ENCODE peak calls at places on chromosomes 12 and 14, in eight cellular contexts. M, G, R, V, J, A, C and H are unnamed samples.

GRCh38 chr12:71780207-71780822 is 25.7 kb downstream of the RAB21 start:
- DNase-seq in M (peak), G (no peak), V (peak), J (no peak), A (peak), C (peak), R (no peak), H (peak)

GRCh38 chr14:56659964-56660551 is 80.5 kb downstream of the TMEM260 start:
- DNase-seq in A (peak), M (peak), V (peak), G (no peak), C (peak), R (no peak), J (no peak), H (peak)

GRCh38 chr12:131749618-131750315 is 38.9 kb downstream of the SFSWAP start:
- DNase-seq in V (no peak), R (no peak), C (no peak), M (no peak), G (no peak), A (no peak), J (no peak), H (no peak)

GRCh38 chr14:77961853-77962580 is 162.1 kb downstream of the ADCK1 start:
- DNase-seq in C (no peak), G (no peak), J (no peak), M (no peak), A (no peak), R (no peak), V (peak), H (no peak)

GRCh38 chr14:50935126-50936090 is 8.9 kb downstream of the PYGL start:
- DNase-seq in M (no peak), A (no peak), V (no peak), J (no peak), G (no peak), R (no peak), C (no peak), H (no peak)

GRCh38 chr12:47188576-47189441 is 109.0 kb upstream of the AMIGO2 start:
- DNase-seq in A (peak), V (peak), M (no peak), G (no peak), R (no peak), J (no peak), C (peak), H (no peak)

GRCh38 chr12:64610660-64611429 is 550 bp downstream of the RASSF3 start:
- DNase-seq in J (peak), R (no peak), G (peak), A (peak), C (peak), V (peak), M (no peak), H (peak)

GRCh38 chr12:11171145-11171952 is at the start of gene SMIM10L1:
- DNase-seq in G (peak), C (peak), R (peak), A (peak), V (peak), J (peak), M (peak), H (peak)

GRCh38 chr12:7015555-7016370 is 2.5 kb downstream of the LPCAT3 start:
- DNase-seq in J (no peak), G (no peak), R (no peak), M (no peak), A (no peak), C (no peak), V (no peak), H (no peak)

GRCh38 chr12:132363661-132364347 is 34.4 kb upstream of the GALNT9 start:
- DNase-seq in G (no peak), R (no peak), J (no peak), V (no peak), C (no peak), A (no peak), M (no peak), H (no peak)

GRCh38 chr12:5210179-5210917 is 166.7 kb downstream of the KCNA5 start:
- DNase-seq in V (no peak), M (no peak), G (no peak), A (no peak), C (no peak), R (no peak), J (no peak), H (no peak)

GRCh38 chr12:107651867-107652449 is 33.6 kb upstream of the PWP1 start:
- DNase-seq in G (no peak), A (peak), C (peak), V (no peak), R (no peak), M (no peak), J (no peak), H (no peak)

GRCh38 chr12:16531623-16532022 is 74.3 kb downstream of the LMO3 start:
- DNase-seq in V (no peak), A (no peak), C (no peak), R (no peak), J (no peak), M (no peak), G (no peak), H (peak)

GRCh38 chr14:35362911-35363374 is 41.6 kb downstream of the NFKBIA start:
- DNase-seq in M (no peak), J (no peak), C (no peak), A (peak), R (no peak), G (no peak), V (no peak), H (no peak)

GRCh38 chr12:81296556-81297305 is 218.9 kb downstream of the ACSS3 start:
- DNase-seq in R (no peak), M (no peak), J (no peak), V (peak), A (peak), G (no peak), C (peak), H (no peak)

GRCh38 chr14:67622675-67623074 is 3.0 kb downstream of the ARG2 start:
- DNase-seq in V (peak), G (peak), R (no peak), M (peak), A (peak), J (peak), C (peak), H (no peak)

GRCh38 chr14:76937181-76938091 is 91.1 kb downstream of the IRF2BPL start:
- DNase-seq in J (no peak), A (peak), R (no peak), V (no peak), C (no peak), G (peak), M (peak), H (peak)

GRCh38 chr12:2692156-2692555 is 102.6 kb upstream of the FKBP4 start:
- DNase-seq in V (no peak), C (no peak), A (no peak), R (no peak), G (no peak), J (no peak), M (no peak), H (no peak)